ENCODE peak calls at places on chromosomes 16 and 17, in nine cellular contexts. D is astrocyte of the cerebellum, U is NB4, K is dorsolateral prefrontal cortex, P is astrocyte of the spinal cord, T is thoracic aorta, G is fibroblast of pulmonary artery, O is esophagus muscularis mucosa, F is OCI-LY7. R is an unnamed sample.

GRCh38 chr17:42519546-42520444 is 16.2 kb upstream of the NAGLU start:
- DNase-seq in D (peak), U (no peak), K (peak), P (peak), T (peak), G (peak), O (peak), F (no peak), R (peak)

GRCh38 chr16:85988723-85989313 is 89.9 kb downstream of the IRF8 start:
- DNase-seq in D (no peak), U (no peak), K (no peak), P (no peak), T (no peak), G (no peak), O (no peak), F (peak), R (no peak)

GRCh38 chr17:31314788-31315105 is 893 bp upstream of the EVI2B start:
- DNase-seq in D (no peak), U (peak), K (no peak), P (no peak), T (no peak), G (no peak), O (no peak), F (no peak), R (no peak)

GRCh38 chr17:2547176-2547575 is 35.5 kb upstream of the METTL16 start:
- DNase-seq in D (no peak), U (no peak), K (no peak), P (no peak), T (no peak), G (peak), O (no peak), F (no peak), R (no peak)

GRCh38 chr17:19262650-19263620 is 25.8 kb downstream of the EPN2 start:
- DNase-seq in D (no peak), U (no peak), K (no peak), P (peak), T (no peak), G (peak), O (no peak), F (no peak), R (no peak)

GRCh38 chr17:20008242-20009051 is 712 bp upstream of the SPECC1 start:
- DNase-seq in D (no peak), U (peak), K (peak), P (no peak), T (no peak), G (peak), O (no peak), F (no peak), R (no peak)

GRCh38 chr16:2251281-2252111 is at the start of gene ECI1:
- DNase-seq in D (peak), U (peak), K (peak), P (peak), T (peak), G (peak), O (peak), F (peak), R (peak)

GRCh38 chr17:40419559-40420331 is 2.0 kb upstream of the TOP2A start:
- DNase-seq in D (no peak), U (peak), K (no peak), P (no peak), T (no peak), G (no peak), O (no peak), F (no peak), R (no peak)

GRCh38 chr16:74862743-74863244 is 88.2 kb upstream of the FA2H start:
- DNase-seq in D (peak), U (peak), K (no peak), P (peak), T (no peak), G (peak), O (no peak), F (peak), R (no peak)

GRCh38 chr17:40316571-40317344 is 7.8 kb downstream of the RARA start:
- DNase-seq in D (no peak), U (peak), K (peak), P (peak), T (no peak), G (peak), O (no peak), F (no peak), R (peak)

GRCh38 chr16:48383877-48384304 is 1.3 kb downstream of the SIAH1 start:
- DNase-seq in D (no peak), U (peak), K (no peak), P (peak), T (no peak), G (peak), O (no peak), F (peak), R (no peak)

GRCh38 chr17:48728232-48729231 is at the start of gene HOXB13:
- DNase-seq in D (no peak), U (no peak), K (no peak), P (no peak), T (no peak), G (peak), O (no peak), F (no peak), R (no peak)

GRCh38 chr16:30155188-30155587 is 28.2 kb upstream of the CORO1A start:
- DNase-seq in D (no peak), U (no peak), K (no peak), P (no peak), T (no peak), G (no peak), O (no peak), F (no peak), R (no peak)

GRCh38 chr17:44677136-44677535 is 12.4 kb downstream of the CCDC43 start:
- DNase-seq in D (no peak), U (no peak), K (no peak), P (peak), T (no peak), G (peak), O (no peak), F (no peak), R (no peak)

GRCh38 chr17:48002208-48002919 is 31.5 kb downstream of the CDK5RAP3 start:
- DNase-seq in D (peak), U (peak), K (no peak), P (peak), T (no peak), G (peak), O (no peak), F (peak), R (peak)

GRCh38 chr17:56096026-56096807 is 57.1 kb upstream of the ANKFN1 start:
- DNase-seq in D (peak), U (no peak), K (no peak), P (peak), T (no peak), G (no peak), O (no peak), F (no peak), R (no peak)

GRCh38 chr17:75654176-75654575 is 12.8 kb downstream of the RECQL5 start:
- DNase-seq in D (no peak), U (no peak), K (no peak), P (no peak), T (no peak), G (peak), O (no peak), F (no peak), R (no peak)

GRCh38 chr17:63494300-63494928 is 17.6 kb downstream of the ACE start:
- DNase-seq in D (no peak), U (no peak), K (no peak), P (no peak), T (no peak), G (no peak), O (no peak), F (no peak), R (no peak)

GRCh38 chr16:69057400-69058378 is 47.8 kb upstream of the HAS3 start:
- DNase-seq in D (peak), U (peak), K (peak), P (peak), T (no peak), G (peak), O (no peak), F (no peak), R (no peak)

GRCh38 chr16:558298-559020 is 1.7 kb upstream of the PRR35 start:
- DNase-seq in D (no peak), U (peak), K (no peak), P (no peak), T (no peak), G (no peak), O (no peak), F (no peak), R (no peak)

GRCh38 chr17:28906276-28907051 is 3.6 kb upstream of the DHRS13 start:
- DNase-seq in D (no peak), U (no peak), K (peak), P (no peak), T (no peak), G (no peak), O (no peak), F (no peak), R (no peak)

GRCh38 chr16:69187387-69187890 is 475 bp downstream of the SNTB2 start:
- DNase-seq in D (no peak), U (peak), K (peak), P (no peak), T (no peak), G (peak), O (no peak), F (peak), R (no peak)

GRCh38 chr16:85789773-85790172 is 9.6 kb downstream of the EMC8 start:
- DNase-seq in D (no peak), U (no peak), K (no peak), P (no peak), T (no peak), G (no peak), O (no peak), F (peak), R (no peak)

GRCh38 chr16:6690741-6691140 is 641.9 kb upstream of the RBFOX1 start:
- DNase-seq in D (no peak), U (no peak), K (no peak), P (no peak), T (no peak), G (no peak), O (no peak), F (no peak), R (no peak)

GRCh38 chr17:72244494-72244893 is 123.7 kb downstream of the SOX9 start:
- DNase-seq in D (no peak), U (no peak), K (no peak), P (peak), T (no peak), G (peak), O (no peak), F (no peak), R (no peak)

GRCh38 chr16:85228463-85228862 is 116.2 kb upstream of the CIBAR2 start:
- DNase-seq in D (no peak), U (no peak), K (no peak), P (no peak), T (no peak), G (no peak), O (no peak), F (no peak), R (no peak)

GRCh38 chr16:787978-788398 is at the start of gene RPUSD1:
- DNase-seq in D (no peak), U (no peak), K (no peak), P (no peak), T (no peak), G (no peak), O (no peak), F (no peak), R (no peak)

GRCh38 chr16:23267647-23268046 is 34.5 kb upstream of the SCNN1B start:
- DNase-seq in D (no peak), U (no peak), K (no peak), P (no peak), T (no peak), G (no peak), O (no peak), F (no peak), R (no peak)

GRCh38 chr16:5430598-5430997 is 333.0 kb upstream of the EEF2KMT start:
- DNase-seq in D (no peak), U (peak), K (no peak), P (no peak), T (no peak), G (no peak), O (no peak), F (no peak), R (no peak)

GRCh38 chr16:86789621-86790051 is 211.3 kb downstream of the FOXL1 start:
- DNase-seq in D (no peak), U (no peak), K (no peak), P (peak), T (no peak), G (no peak), O (no peak), F (no peak), R (peak)

GRCh38 chr16:60203525-60204124 is 1469.5 kb upstream of the GOT2 start:
- DNase-seq in D (peak), U (peak), K (no peak), P (peak), T (no peak), G (peak), O (no peak), F (peak), R (no peak)

GRCh38 chr17:66541461-66542182 is 239.2 kb downstream of the PRKCA start:
- DNase-seq in D (no peak), U (peak), K (no peak), P (peak), T (no peak), G (peak), O (no peak), F (peak), R (no peak)

GRCh38 chr16:80369138-80369537 is 171.7 kb upstream of the DYNLRB2 start:
- DNase-seq in D (no peak), U (no peak), K (no peak), P (no peak), T (no peak), G (no peak), O (no peak), F (no peak), R (no peak)
- TF ChIP-seq CTCF in D (no peak), U (no peak), K (no peak), P (no peak), T (no peak), G (no peak), O (no peak), F (no peak), R (no peak)

DNA sequence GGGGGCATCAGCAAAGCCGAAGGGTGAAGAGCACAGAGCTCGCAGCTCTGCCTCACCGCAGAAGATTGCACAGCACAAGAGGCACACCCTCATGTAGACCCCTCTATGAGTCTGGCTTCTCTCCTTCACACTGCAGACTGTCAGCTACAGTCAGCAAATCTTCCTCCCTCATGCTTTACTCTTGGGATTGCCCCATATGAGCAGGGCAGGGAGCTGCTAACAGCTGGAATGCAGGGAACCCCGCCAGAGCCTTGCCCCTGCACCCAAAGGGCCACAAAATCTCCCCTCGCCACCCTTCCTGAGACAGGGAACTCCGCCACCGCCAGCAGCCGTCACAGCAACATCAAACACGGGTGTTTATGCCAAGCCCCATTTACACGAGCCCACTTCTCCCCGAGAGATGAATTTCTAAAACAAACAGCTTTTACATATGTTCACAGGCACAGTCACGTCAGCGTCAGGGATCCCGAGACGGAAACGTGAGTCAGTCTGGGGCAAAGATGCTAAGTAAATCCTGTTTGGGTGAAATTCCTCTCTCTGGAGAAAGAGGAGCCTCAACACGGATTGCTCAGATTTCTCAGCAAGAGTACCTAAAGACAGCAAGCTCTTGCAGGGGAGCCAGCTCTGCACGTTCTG is 121.8 kb downstream of the CDYL2 start:
- DNase-seq in D (no peak), U (no peak), K (peak), P (peak), T (no peak), G (peak), O (peak), F (no peak), R (peak)
- H3K4me3 ChIP-seq in D (no peak), U (no peak), K (no peak), P (no peak), T (no peak), G (no peak), O (no peak), F (no peak), R (peak)

GRCh38 chr16:88973007-88973410 is 4.0 kb downstream of the CBFA2T3 start:
- DNase-seq in D (no peak), U (peak), K (no peak), P (no peak), T (no peak), G (no peak), O (no peak), F (no peak), R (no peak)
- TF ChIP-seq CTCF in D (no peak), U (no peak), K (no peak), P (no peak), T (no peak), G (no peak), O (no peak), F (no peak), R (no peak)

GRCh38 chr17:80650751-80651173 is 106.1 kb downstream of the RPTOR start:
- DNase-seq in D (no peak), U (peak), K (no peak), P (no peak), T (no peak), G (no peak), O (no peak), F (no peak), R (no peak)

GRCh38 chr17:80647746-80648145 is 103.1 kb downstream of the RPTOR start:
- DNase-seq in D (peak), U (no peak), K (no peak), P (peak), T (no peak), G (peak), O (no peak), F (no peak), R (peak)

GRCh38 chr17:80649200-80649644 is 104.6 kb downstream of the RPTOR start:
- DNase-seq in D (no peak), U (no peak), K (no peak), P (no peak), T (no peak), G (no peak), O (no peak), F (no peak), R (no peak)

GRCh38 chr17:80650339-80650672 is 105.7 kb downstream of the RPTOR start:
- DNase-seq in D (no peak), U (no peak), K (no peak), P (no peak), T (no peak), G (no peak), O (no peak), F (no peak), R (no peak)

DNA sequence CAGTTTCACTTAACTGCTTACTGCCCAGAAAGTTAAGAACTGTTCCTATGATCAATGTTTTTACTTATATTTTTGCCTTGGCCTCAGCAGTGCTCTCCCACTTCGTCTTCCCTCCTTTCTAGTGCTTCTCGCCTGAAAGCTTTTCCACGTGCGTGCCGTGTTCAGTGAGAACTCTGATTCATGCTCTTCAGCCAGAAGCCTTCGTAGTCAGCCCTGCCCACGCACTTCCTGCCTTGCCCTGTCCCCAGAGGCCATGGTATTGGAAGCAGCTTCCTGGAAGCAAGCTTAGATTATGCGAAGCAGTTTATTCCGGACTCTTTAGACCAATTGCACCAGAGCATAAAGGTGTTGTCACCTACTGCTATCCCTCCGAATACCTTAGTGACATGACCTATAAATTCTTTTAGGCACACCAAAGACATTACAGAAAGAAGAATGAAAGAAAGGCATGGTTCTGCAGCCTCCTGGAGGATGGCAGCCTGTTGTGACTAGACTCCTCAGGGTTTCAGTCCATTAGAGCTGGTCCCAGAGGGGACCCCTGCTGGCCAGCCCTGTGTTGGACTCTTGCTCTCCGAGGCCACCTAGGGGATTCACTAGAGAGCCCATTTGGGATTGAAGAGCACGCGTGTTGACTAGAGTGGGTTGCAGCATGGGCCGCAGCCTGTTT is 105.2 kb downstream of the RPTOR start:
- DNase-seq in D (no peak), U (peak), K (no peak), P (peak), T (peak), G (peak), O (no peak), F (peak), R (peak)
- H3K4me3 ChIP-seq in D (no peak), U (no peak), K (no peak), P (no peak), T (no peak), G (no peak), O (no peak), F (no peak), R (no peak)

DNA sequence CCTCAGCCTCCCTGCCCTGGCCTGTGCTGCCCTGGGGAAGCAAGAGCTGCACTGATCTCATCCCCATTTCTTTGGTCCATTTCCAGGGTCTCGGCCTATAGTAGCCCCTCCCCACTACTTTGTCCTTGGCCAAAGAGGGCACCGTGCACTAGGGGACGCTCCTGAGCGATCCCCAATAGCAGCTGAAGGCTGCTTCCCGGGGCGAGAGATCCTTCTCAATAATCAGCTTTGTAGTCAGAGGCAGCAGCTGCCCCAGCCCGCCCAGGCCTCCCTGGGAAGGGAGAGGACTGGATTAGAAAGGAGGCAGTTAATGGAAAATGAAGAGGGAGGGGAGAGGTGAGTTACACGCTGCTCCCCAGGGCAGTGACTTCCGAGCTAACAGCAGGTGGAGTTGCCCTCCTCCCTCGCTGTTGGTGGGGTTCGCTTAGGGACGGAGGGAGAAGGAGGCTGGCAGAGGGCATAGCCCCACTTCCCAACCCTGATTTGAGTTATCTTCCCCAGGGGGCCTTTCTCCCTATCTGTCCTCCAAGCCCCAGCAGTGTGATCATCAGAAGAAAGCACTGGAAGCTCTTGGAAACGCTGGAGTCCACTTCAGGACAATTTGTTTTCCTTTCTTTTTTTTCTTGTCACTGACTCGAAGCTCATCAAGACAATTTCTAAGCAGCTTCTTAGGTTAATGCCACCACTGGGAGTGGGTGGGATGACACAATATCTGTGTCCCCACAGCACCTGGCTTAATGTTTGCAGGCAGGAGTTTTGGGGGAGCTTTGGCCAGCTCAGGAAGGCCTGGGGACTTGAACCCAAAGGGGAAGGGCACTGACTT is 2.6 kb downstream of the MXRA7 start:
- DNase-seq in D (no peak), U (no peak), K (no peak), P (peak), T (no peak), G (no peak), O (no peak), F (no peak), R (no peak)
- TF ChIP-seq CTCF in D (peak), U (peak), K (peak), P (peak), T (no peak), G (peak), O (peak), F (peak), R (no peak)